ENCODE peak calls at places on chromosomes 12 and 14, in four cellular contexts. I is activated B cell treated with CpG ODN at 0.5 μM for 24 hours, S is body of pancreas, Y is psoas muscle. D is an unnamed sample.
A peak's percentile ranks its signal among the peaks of the same experiment; 100 is the strongest.

GRCh38 chr14:48751293-48751692 is 834.9 kb downstream of the RPS29 start:
- DNase-seq in S (no peak), Y (no peak), I (no peak), D (no peak)

GRCh38 chr14:28770574-28770973 is 4.0 kb downstream of the FOXG1 start:
- DNase-seq in Y (no peak), S (no peak), I (no peak), D (no peak)

GRCh38 chr12:123713398-123714301 is 1.5 kb downstream of the ATP6V0A2 start:
- DNase-seq in I (no peak), S (peak; percentile 49), Y (no peak), D (peak; percentile 23)

GRCh38 chr12:110424237-110424636 is 20.7 kb upstream of the ANAPC7 start:
- DNase-seq in I (no peak), Y (no peak), S (no peak), D (no peak)

GRCh38 chr14:32938719-32939253 is at the start of gene NPAS3:
- DNase-seq in Y (no peak), I (no peak), S (peak; percentile 46), D (peak; percentile 50)

GRCh38 chr12:114669501-114670256 is 14.3 kb downstream of the TBX3 start:
- DNase-seq in S (no peak), Y (no peak), I (no peak), D (no peak)

GRCh38 chr12:2376855-2377657 is 324.3 kb downstream of the CACNA1C start:
- DNase-seq in Y (no peak), S (no peak), I (no peak), D (no peak)

GRCh38 chr14:88300817-88301216 is 22.3 kb downstream of the KCNK10 start:
- DNase-seq in S (no peak), Y (no peak), I (no peak), D (no peak)

GRCh38 chr14:96086032-96086431 is 46.9 kb downstream of the C14orf132 start:
- DNase-seq in I (no peak), Y (no peak), S (no peak), D (no peak)

GRCh38 chr12:53949631-53950440 is 4.9 kb upstream of the HOXC12 start:
- DNase-seq in Y (peak; percentile 45), S (no peak), I (no peak), D (no peak)

GRCh38 chr12:100753837-100754236 is 40.7 kb upstream of the ANO4 start:
- DNase-seq in S (no peak), I (no peak), Y (no peak), D (no peak)

GRCh38 chr12:69739287-69740191 is 879 bp downstream of the RAB3IP start:
- DNase-seq in I (peak; percentile 65), S (peak; percentile 79), Y (peak; percentile 66), D (peak; percentile 67)

GRCh38 chr12:29334911-29335310 is 46.1 kb downstream of the ERGIC2 start:
- DNase-seq in I (no peak), S (no peak), Y (no peak), D (no peak)

GRCh38 chr14:89688520-89688919 is 266.0 kb downstream of the EFCAB11 start:
- DNase-seq in I (no peak), Y (no peak), S (no peak), D (no peak)

GRCh38 chr14:34843011-34843554 is 32.1 kb downstream of the BAZ1A start:
- DNase-seq in I (no peak), S (no peak), Y (no peak), D (peak; percentile 53)

GRCh38 chr14:77082356-77082755 is 15.7 kb upstream of the CIPC start:
- DNase-seq in I (no peak), Y (no peak), S (no peak), D (no peak)

GRCh38 chr12:112850343-112850742 is 56.4 kb upstream of the OAS1 start:
- DNase-seq in S (no peak), Y (no peak), I (no peak), D (no peak)

GRCh38 chr12:111439657-111440151 is 34.0 kb downstream of the SH2B3 start:
- DNase-seq in S (no peak), I (no peak), Y (no peak), D (no peak)

GRCh38 chr14:82710257-82710841 is 1176.7 kb upstream of the SEL1L start:
- DNase-seq in Y (no peak), I (no peak), S (peak; percentile 76), D (peak; percentile 33)

GRCh38 chr14:34713122-34713680 is 1.2 kb downstream of the CFL2 start:
- DNase-seq in Y (no peak), S (no peak), I (no peak), D (no peak)

GRCh38 chr12:108198043-108198442 is 69.0 kb downstream of the WSCD2 start:
- DNase-seq in I (no peak), S (no peak), Y (no peak), D (no peak)

GRCh38 chr12:47747596-47748506 is 10.8 kb downstream of the RAPGEF3 start:
- DNase-seq in I (no peak), Y (no peak), S (no peak), D (no peak)

GRCh38 chr14:83520837-83521236 is 1987.2 kb upstream of the SEL1L start:
- DNase-seq in I (no peak), S (no peak), Y (no peak), D (no peak)

GRCh38 chr12:42587564-42588307 is 1.8 kb downstream of the PRICKLE1 start:
- DNase-seq in Y (no peak), I (no peak), S (peak; percentile 10), D (no peak)

DNA sequence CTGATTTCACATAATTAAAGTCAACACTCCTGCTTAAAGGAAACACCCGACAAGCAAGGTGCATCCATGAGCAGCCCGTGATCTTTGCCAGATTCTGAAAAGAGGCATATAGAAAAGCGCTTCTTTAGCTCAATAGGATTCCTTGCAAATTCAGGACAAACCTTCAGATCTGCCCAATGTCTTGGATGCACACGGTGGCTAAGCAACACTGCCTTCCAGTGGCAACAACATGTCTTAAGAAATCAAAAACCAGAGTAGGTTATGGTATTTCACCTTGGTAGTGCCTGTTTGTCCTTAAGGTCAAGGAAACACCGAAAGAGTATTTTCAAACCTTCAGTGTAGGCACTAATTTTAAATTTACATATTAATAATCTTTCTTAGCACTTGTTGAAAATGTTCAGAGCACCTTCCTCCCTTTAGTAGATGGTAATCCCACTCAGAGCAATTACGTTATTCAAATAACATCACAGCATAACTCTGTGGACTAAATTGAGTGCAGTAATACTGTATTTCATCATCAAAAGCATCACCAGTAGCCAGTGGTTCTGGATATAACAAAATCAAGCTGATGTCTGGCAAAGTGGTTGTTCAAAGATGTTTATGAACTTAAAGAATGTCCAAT is 58.0 kb upstream of the CDKN3 start:
- DNase-seq in Y (no peak), S (no peak), I (no peak), D (peak; percentile 24)
- TF ChIP-seq CTCF in Y (no peak), S (no peak), I (no peak), D (peak; percentile 60)

DNA sequence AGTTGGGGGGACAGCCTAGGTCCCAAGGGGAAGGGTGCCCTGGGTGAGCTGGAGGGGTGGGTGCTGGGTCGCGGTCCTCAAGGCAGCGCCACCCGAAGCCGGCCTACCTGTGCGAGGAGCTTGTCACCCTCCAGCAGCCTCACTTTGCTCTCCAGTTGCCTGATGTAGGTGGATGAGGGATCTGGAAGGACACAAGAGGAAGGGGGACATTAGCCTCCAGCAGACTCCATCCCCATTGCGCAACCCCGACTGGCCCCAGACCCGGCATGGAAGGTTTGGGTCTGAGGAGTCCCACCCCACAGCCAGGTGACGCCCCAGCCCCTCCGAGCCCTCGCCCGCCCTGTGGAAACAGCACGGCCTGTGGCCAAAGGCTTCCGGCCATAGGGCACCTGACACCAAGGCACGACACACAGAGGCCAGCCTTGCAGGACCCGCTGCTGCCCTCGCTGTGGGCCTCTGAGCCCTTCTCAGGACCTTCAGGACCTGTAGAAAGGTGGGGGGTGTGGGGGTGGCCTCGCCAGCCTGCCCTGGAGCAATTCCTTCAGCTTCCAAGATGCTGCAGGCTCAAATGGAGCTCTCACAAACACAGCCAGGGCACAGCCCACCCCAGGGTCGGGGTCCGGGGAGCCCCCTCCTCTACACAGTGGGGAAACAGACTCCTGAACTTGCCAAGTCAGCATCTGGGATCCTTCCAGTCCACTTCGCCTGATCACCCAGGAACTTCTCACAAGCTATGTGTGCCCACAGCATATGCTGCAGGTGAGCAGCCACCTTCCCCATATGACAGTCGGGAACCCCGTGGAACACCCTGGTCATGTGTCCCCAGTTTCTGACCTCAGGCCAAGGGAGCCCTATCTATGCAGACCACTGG is 54.9 kb downstream of the CCNK start:
- DNase-seq in Y (no peak), S (no peak), I (no peak), D (no peak)
- TF ChIP-seq CTCF in Y (no peak), S (no peak), I (no peak), D (no peak)

DNA sequence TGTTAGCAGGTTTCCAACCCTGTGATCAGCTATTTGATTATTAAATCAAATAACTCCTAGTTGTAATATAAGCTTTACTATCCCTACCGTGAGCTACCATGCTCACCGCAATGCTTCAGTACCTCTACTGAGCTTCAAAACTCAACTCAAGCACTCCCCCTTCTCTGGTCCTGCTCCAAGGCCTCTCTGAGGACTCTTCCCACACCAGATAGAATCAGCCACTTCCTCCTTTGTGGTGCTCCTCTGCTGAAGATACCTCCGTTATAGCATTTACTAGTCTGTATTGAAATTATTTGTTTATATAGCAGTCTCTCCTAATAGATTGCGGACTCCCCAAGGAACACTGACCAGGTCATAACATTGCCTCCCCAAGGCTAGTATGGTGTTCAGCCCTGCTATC is 17.5 kb downstream of the AREL1 start:
- DNase-seq in Y (no peak), S (no peak), I (no peak), D (no peak)
- TF ChIP-seq CTCF in Y (no peak), S (no peak), I (no peak), D (no peak)

GRCh38 chr12:58513866-58514265 is 406.4 kb downstream of the LRIG3 start:
- DNase-seq in S (no peak), I (no peak), Y (no peak), D (no peak)
- TF ChIP-seq CTCF in S (no peak), I (no peak), Y (no peak), D (no peak)